ENCODE peak calls at places on chromosomes 5 and 9, in eight cellular contexts. One of them, this sample, is unnamed.

GRCh38 chr5:85533324-85533723 is 1084.4 kb upstream of the COX7C start:
- DNase-seq in type B pancreatic cell: no peak
- DNase-seq in AG10803: no peak
- DNase-seq in fibroblast of lung: no peak
- DNase-seq in brain microvascular endothelial cell: no peak
- DNase-seq in kidney epithelial cell: no peak
- DNase-seq in mucosa of descending colon: no peak
- DNase-seq in heart left ventricle: no peak
- DNase-seq in this sample: no peak

GRCh38 chr5:139438707-139439012 is 665 bp downstream of the DNAJC18 start:
- DNase-seq in type B pancreatic cell: no peak
- DNase-seq in AG10803: no peak
- DNase-seq in fibroblast of lung: no peak
- DNase-seq in brain microvascular endothelial cell: no peak
- DNase-seq in kidney epithelial cell: no peak
- DNase-seq in mucosa of descending colon: no peak
- DNase-seq in heart left ventricle: no peak
- DNase-seq in this sample: no peak

GRCh38 chr5:92927291-92927778 is 653.7 kb downstream of the NR2F1-AS1 start:
- DNase-seq in type B pancreatic cell: no peak
- DNase-seq in AG10803: no peak
- DNase-seq in fibroblast of lung: no peak
- DNase-seq in brain microvascular endothelial cell: no peak
- DNase-seq in kidney epithelial cell: peak
- DNase-seq in mucosa of descending colon: no peak
- DNase-seq in heart left ventricle: no peak
- DNase-seq in this sample: no peak

GRCh38 chr9:74413876-74414275 is 83.3 kb upstream of the RORB start:
- DNase-seq in type B pancreatic cell: no peak
- DNase-seq in AG10803: no peak
- DNase-seq in fibroblast of lung: no peak
- DNase-seq in brain microvascular endothelial cell: no peak
- DNase-seq in kidney epithelial cell: no peak
- DNase-seq in mucosa of descending colon: no peak
- DNase-seq in heart left ventricle: no peak
- DNase-seq in this sample: no peak

GRCh38 chr5:57157191-57157590 is 16.7 kb upstream of the GPBP1 start:
- DNase-seq in type B pancreatic cell: no peak
- DNase-seq in AG10803: no peak
- DNase-seq in fibroblast of lung: no peak
- DNase-seq in brain microvascular endothelial cell: no peak
- DNase-seq in kidney epithelial cell: no peak
- DNase-seq in mucosa of descending colon: no peak
- DNase-seq in heart left ventricle: no peak
- DNase-seq in this sample: no peak

GRCh38 chr5:39780341-39780740 is 355.6 kb upstream of the DAB2 start:
- DNase-seq in type B pancreatic cell: no peak
- DNase-seq in AG10803: peak
- DNase-seq in fibroblast of lung: peak
- DNase-seq in brain microvascular endothelial cell: peak
- DNase-seq in kidney epithelial cell: no peak
- DNase-seq in mucosa of descending colon: no peak
- DNase-seq in heart left ventricle: no peak
- DNase-seq in this sample: no peak

GRCh38 chr9:32635362-32635761 is at the start of gene TAF1L:
- DNase-seq in type B pancreatic cell: no peak
- DNase-seq in AG10803: no peak
- DNase-seq in fibroblast of lung: no peak
- DNase-seq in brain microvascular endothelial cell: no peak
- DNase-seq in kidney epithelial cell: no peak
- DNase-seq in mucosa of descending colon: no peak
- DNase-seq in heart left ventricle: no peak
- DNase-seq in this sample: no peak

GRCh38 chr5:168407222-168407621 is 79.0 kb upstream of the RARS1 start:
- DNase-seq in type B pancreatic cell: no peak
- DNase-seq in AG10803: peak
- DNase-seq in fibroblast of lung: no peak
- DNase-seq in brain microvascular endothelial cell: no peak
- DNase-seq in kidney epithelial cell: no peak
- DNase-seq in mucosa of descending colon: no peak
- DNase-seq in heart left ventricle: no peak
- DNase-seq in this sample: no peak

GRCh38 chr5:74594172-74595040 is 46.1 kb downstream of the ENC1 start:
- DNase-seq in type B pancreatic cell: no peak
- DNase-seq in AG10803: peak
- DNase-seq in fibroblast of lung: no peak
- DNase-seq in brain microvascular endothelial cell: peak
- DNase-seq in kidney epithelial cell: no peak
- DNase-seq in mucosa of descending colon: no peak
- DNase-seq in heart left ventricle: no peak
- DNase-seq in this sample: no peak

GRCh38 chr5:58628626-58629025 is 45.8 kb downstream of the RAB3C start:
- DNase-seq in type B pancreatic cell: no peak
- DNase-seq in AG10803: no peak
- DNase-seq in fibroblast of lung: no peak
- DNase-seq in brain microvascular endothelial cell: no peak
- DNase-seq in kidney epithelial cell: no peak
- DNase-seq in mucosa of descending colon: no peak
- DNase-seq in heart left ventricle: no peak
- DNase-seq in this sample: no peak

GRCh38 chr9:131697097-131697496 is 42.8 kb downstream of the RAPGEF1 start:
- DNase-seq in type B pancreatic cell: no peak
- DNase-seq in AG10803: no peak
- DNase-seq in fibroblast of lung: peak
- DNase-seq in brain microvascular endothelial cell: no peak
- DNase-seq in kidney epithelial cell: peak
- DNase-seq in mucosa of descending colon: no peak
- DNase-seq in heart left ventricle: no peak
- DNase-seq in this sample: no peak

GRCh38 chr5:123438902-123439301 is 15.7 kb upstream of the CEP120 start:
- DNase-seq in type B pancreatic cell: no peak
- DNase-seq in AG10803: no peak
- DNase-seq in fibroblast of lung: no peak
- DNase-seq in brain microvascular endothelial cell: peak
- DNase-seq in kidney epithelial cell: no peak
- DNase-seq in mucosa of descending colon: peak
- DNase-seq in heart left ventricle: no peak
- DNase-seq in this sample: no peak

GRCh38 chr9:34651286-34651685 is 699 bp upstream of the IL11RA start:
- DNase-seq in type B pancreatic cell: no peak
- DNase-seq in AG10803: peak
- DNase-seq in fibroblast of lung: peak
- DNase-seq in brain microvascular endothelial cell: peak
- DNase-seq in kidney epithelial cell: no peak
- DNase-seq in mucosa of descending colon: peak
- DNase-seq in heart left ventricle: peak
- DNase-seq in this sample: no peak

GRCh38 chr5:33877483-33877882 is 14.3 kb downstream of the ADAMTS12 start:
- DNase-seq in type B pancreatic cell: no peak
- DNase-seq in AG10803: no peak
- DNase-seq in fibroblast of lung: peak
- DNase-seq in brain microvascular endothelial cell: no peak
- DNase-seq in kidney epithelial cell: no peak
- DNase-seq in mucosa of descending colon: no peak
- DNase-seq in heart left ventricle: no peak
- DNase-seq in this sample: no peak

GRCh38 chr9:129549684-129550083 is 71.2 kb downstream of the C9orf50 start:
- DNase-seq in type B pancreatic cell: no peak
- DNase-seq in AG10803: peak
- DNase-seq in fibroblast of lung: peak
- DNase-seq in brain microvascular endothelial cell: peak
- DNase-seq in kidney epithelial cell: no peak
- DNase-seq in mucosa of descending colon: peak
- DNase-seq in heart left ventricle: no peak
- DNase-seq in this sample: no peak

DNA sequence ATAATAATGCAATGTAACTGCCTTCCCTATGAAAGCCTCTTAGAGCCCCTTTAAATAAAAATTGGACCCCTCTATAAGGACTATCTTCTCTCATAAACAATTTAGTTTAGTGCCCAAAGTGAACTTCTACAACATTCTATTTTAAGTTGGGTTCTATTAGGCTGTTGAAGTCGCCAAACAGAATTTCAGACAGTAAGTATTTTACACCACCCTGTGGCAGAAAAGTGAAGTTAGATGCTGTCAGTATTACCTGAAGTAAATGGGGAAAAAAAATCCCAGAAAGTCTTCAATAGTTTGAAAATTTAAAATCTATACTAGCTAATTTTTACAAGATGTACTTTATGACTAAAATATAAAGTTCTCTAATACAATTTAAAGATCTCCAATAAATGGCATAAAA is 29.5 kb downstream of the CAAP1 start:
- DNase-seq in type B pancreatic cell: no peak
- DNase-seq in AG10803: peak
- DNase-seq in fibroblast of lung: peak
- DNase-seq in brain microvascular endothelial cell: peak
- DNase-seq in kidney epithelial cell: no peak
- DNase-seq in mucosa of descending colon: no peak
- DNase-seq in heart left ventricle: no peak
- DNase-seq in this sample: no peak
- TF ChIP-seq CTCF in type B pancreatic cell: peak
- TF ChIP-seq CTCF in AG10803: peak
- TF ChIP-seq CTCF in fibroblast of lung: no peak
- TF ChIP-seq CTCF in brain microvascular endothelial cell: peak
- TF ChIP-seq CTCF in kidney epithelial cell: peak
- TF ChIP-seq CTCF in mucosa of descending colon: no peak
- TF ChIP-seq CTCF in heart left ventricle: no peak
- TF ChIP-seq CTCF in this sample: peak

GRCh38 chr5:158658439-158659230 is 441.1 kb downstream of the EBF1 start:
- DNase-seq in type B pancreatic cell: no peak
- DNase-seq in AG10803: peak
- DNase-seq in fibroblast of lung: peak
- DNase-seq in brain microvascular endothelial cell: peak
- DNase-seq in kidney epithelial cell: no peak
- DNase-seq in mucosa of descending colon: no peak
- DNase-seq in heart left ventricle: no peak
- DNase-seq in this sample: no peak

GRCh38 chr5:158660726-158661125 is 439.0 kb downstream of the EBF1 start:
- DNase-seq in type B pancreatic cell: no peak
- DNase-seq in AG10803: peak
- DNase-seq in fibroblast of lung: no peak
- DNase-seq in brain microvascular endothelial cell: peak
- DNase-seq in kidney epithelial cell: no peak
- DNase-seq in mucosa of descending colon: no peak
- DNase-seq in heart left ventricle: no peak
- DNase-seq in this sample: no peak
- TF ChIP-seq CTCF in type B pancreatic cell: no peak
- TF ChIP-seq CTCF in AG10803: no peak
- TF ChIP-seq CTCF in fibroblast of lung: no peak
- TF ChIP-seq CTCF in brain microvascular endothelial cell: no peak
- TF ChIP-seq CTCF in kidney epithelial cell: no peak
- TF ChIP-seq CTCF in mucosa of descending colon: no peak
- TF ChIP-seq CTCF in heart left ventricle: no peak
- TF ChIP-seq CTCF in this sample: no peak

DNA sequence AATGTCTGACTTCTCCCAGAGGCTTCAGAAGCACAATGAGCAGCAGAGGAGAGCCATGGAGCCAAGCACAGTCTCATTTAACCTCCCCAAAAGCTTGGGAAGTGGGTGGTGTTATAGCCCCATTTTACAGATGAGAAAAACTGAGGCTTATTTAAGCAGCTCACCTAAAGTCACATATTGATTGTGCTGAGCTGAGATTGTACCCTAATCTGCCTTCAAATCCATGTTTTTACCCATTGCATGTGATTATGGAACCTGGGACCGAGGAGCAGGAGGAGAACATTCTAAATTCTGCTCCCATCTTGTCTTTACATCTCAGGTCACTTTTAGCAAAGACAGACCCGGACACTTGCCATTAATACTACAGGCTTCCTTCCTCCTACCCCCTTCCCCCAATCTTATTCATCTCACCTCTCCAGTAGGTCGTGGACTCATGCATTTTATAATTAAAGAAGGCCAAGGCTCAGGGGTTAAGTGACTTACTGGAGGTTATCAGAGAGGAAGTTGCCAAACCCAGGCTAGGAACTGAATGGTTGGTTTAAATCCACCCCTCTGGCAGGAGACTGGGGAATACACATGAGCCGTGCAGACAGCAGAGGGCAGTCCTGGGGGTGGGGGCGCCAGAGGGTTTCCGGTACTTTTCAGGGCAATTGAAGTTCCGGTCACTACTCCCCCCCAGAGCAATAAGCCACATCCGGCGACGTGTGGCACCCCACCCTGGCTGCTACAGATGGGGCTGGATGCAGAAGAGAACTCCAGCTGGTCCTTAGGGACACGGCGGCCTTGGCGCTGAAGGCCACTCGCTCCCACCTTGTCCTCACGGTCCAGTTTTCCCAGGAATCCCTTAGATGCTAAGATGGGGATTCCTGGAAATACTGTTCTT is 51.0 kb upstream of the IL17B start:
- DNase-seq in type B pancreatic cell: no peak
- DNase-seq in AG10803: peak
- DNase-seq in fibroblast of lung: peak
- DNase-seq in brain microvascular endothelial cell: no peak
- DNase-seq in kidney epithelial cell: no peak
- DNase-seq in mucosa of descending colon: no peak
- DNase-seq in heart left ventricle: peak
- DNase-seq in this sample: no peak
- TF ChIP-seq CTCF in type B pancreatic cell: no peak
- TF ChIP-seq CTCF in AG10803: peak
- TF ChIP-seq CTCF in fibroblast of lung: peak
- TF ChIP-seq CTCF in brain microvascular endothelial cell: peak
- TF ChIP-seq CTCF in kidney epithelial cell: peak
- TF ChIP-seq CTCF in mucosa of descending colon: no peak
- TF ChIP-seq CTCF in heart left ventricle: no peak
- TF ChIP-seq CTCF in this sample: peak

GRCh38 chr9:29656641-29657406 is 2083.5 kb upstream of the C9orf72 start:
- DNase-seq in type B pancreatic cell: no peak
- DNase-seq in AG10803: no peak
- DNase-seq in fibroblast of lung: no peak
- DNase-seq in brain microvascular endothelial cell: no peak
- DNase-seq in kidney epithelial cell: no peak
- DNase-seq in mucosa of descending colon: no peak
- DNase-seq in heart left ventricle: no peak
- DNase-seq in this sample: no peak

GRCh38 chr9:29657821-29658220 is 2084.5 kb upstream of the C9orf72 start:
- DNase-seq in type B pancreatic cell: no peak
- DNase-seq in AG10803: no peak
- DNase-seq in fibroblast of lung: no peak
- DNase-seq in brain microvascular endothelial cell: no peak
- DNase-seq in kidney epithelial cell: no peak
- DNase-seq in mucosa of descending colon: no peak
- DNase-seq in heart left ventricle: no peak
- DNase-seq in this sample: no peak

DNA sequence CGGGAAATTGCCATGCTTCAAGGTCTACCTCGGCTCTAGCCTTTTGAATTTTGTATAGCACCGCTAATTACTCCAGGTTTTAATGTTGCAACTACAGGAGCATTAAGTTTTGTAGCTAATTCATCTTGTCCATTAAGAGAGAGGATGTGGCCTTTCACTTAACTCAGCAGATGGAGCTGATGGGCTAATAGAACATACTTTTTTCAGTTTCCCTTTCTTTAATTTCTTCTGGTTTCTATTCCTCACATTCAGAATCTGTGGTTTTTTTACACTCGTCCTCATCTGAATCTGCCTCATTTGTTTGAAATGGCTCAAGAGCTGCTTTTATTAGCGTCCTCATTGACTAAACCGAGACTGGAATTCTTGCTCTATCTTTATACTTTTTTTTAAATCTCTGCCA is 2085.7 kb upstream of the C9orf72 start:
- DNase-seq in type B pancreatic cell: no peak
- DNase-seq in AG10803: no peak
- DNase-seq in fibroblast of lung: no peak
- DNase-seq in brain microvascular endothelial cell: no peak
- DNase-seq in kidney epithelial cell: no peak
- DNase-seq in mucosa of descending colon: no peak
- DNase-seq in heart left ventricle: no peak
- DNase-seq in this sample: no peak
- TF ChIP-seq CTCF in type B pancreatic cell: no peak
- TF ChIP-seq CTCF in AG10803: no peak
- TF ChIP-seq CTCF in fibroblast of lung: no peak
- TF ChIP-seq CTCF in brain microvascular endothelial cell: no peak
- TF ChIP-seq CTCF in kidney epithelial cell: no peak
- TF ChIP-seq CTCF in mucosa of descending colon: no peak
- TF ChIP-seq CTCF in heart left ventricle: no peak
- TF ChIP-seq CTCF in this sample: no peak